ENCODE peak calls at places on chromosome 2, in seven cellular contexts. M is neuronal stem cell, Q is IMR-90, U is H9, W is mesendoderm, O is H1, S is trophoblast cell. C is an unnamed sample.

GRCh38 chr2:47664817-47665216 is 118.1 kb upstream of the MSH6 start:
- DNase-seq in U (peak; percentile 57), W (peak; percentile 50), O (peak; percentile 58), M (no peak), Q (no peak), S (peak; percentile 45), C (no peak)

GRCh38 chr2:180449171-180449570 is 442.1 kb upstream of the CWC22 start:
- DNase-seq in O (no peak), W (no peak), S (no peak), M (no peak), U (no peak), Q (no peak), C (no peak)

GRCh38 chr2:164655750-164656149 is 34.5 kb upstream of the GRB14 start:
- DNase-seq in W (peak; percentile 14), M (no peak), U (no peak), Q (no peak), O (no peak), S (no peak), C (no peak)

GRCh38 chr2:226213717-226214116 is 585.9 kb downstream of the IRS1 start:
- DNase-seq in S (no peak), M (no peak), Q (peak; percentile 88), W (peak; percentile 36), U (no peak), O (no peak), C (peak; percentile 65)

GRCh38 chr2:129404000-129404700 is 575.3 kb upstream of the RAB6C start:
- DNase-seq in U (no peak), M (no peak), S (no peak), W (no peak), O (no peak), Q (no peak), C (no peak)

GRCh38 chr2:100460904-100461303 is 9.4 kb upstream of the NMS start:
- DNase-seq in Q (no peak), S (no peak), M (no peak), U (no peak), O (no peak), W (no peak), C (no peak)

GRCh38 chr2:226802573-226802972 is 3.0 kb upstream of the IRS1 start:
- DNase-seq in M (no peak), U (no peak), S (peak; percentile 44), Q (peak; percentile 92), W (peak; percentile 67), O (no peak), C (peak; percentile 90)

GRCh38 chr2:70807102-70807827 is 13.1 kb downstream of the CLEC4F start:
- DNase-seq in M (no peak), U (no peak), S (no peak), O (no peak), Q (no peak), W (no peak), C (no peak)

GRCh38 chr2:139609109-139609508 is 828.9 kb upstream of the NXPH2 start:
- DNase-seq in U (no peak), S (no peak), M (no peak), W (no peak), O (no peak), Q (no peak), C (no peak)

GRCh38 chr2:42913280-42913878 is 121.0 kb upstream of the HAAO start:
- DNase-seq in Q (peak; percentile 35), W (no peak), M (no peak), S (no peak), U (no peak), O (no peak), C (no peak)

GRCh38 chr2:109141727-109142283 is 12.8 kb downstream of the SH3RF3 start:
- DNase-seq in S (no peak), O (no peak), U (no peak), W (no peak), Q (no peak), M (no peak), C (no peak)

GRCh38 chr2:109144271-109144670 is 15.3 kb downstream of the SH3RF3 start:
- DNase-seq in S (no peak), Q (no peak), W (no peak), U (no peak), O (no peak), M (no peak), C (no peak)

GRCh38 chr2:109142416-109143210 is 13.6 kb downstream of the SH3RF3 start:
- DNase-seq in M (no peak), W (no peak), S (no peak), Q (no peak), O (no peak), U (no peak), C (no peak)

GRCh38 chr2:109144721-109145120 is 15.7 kb downstream of the SH3RF3 start:
- DNase-seq in S (no peak), W (no peak), M (no peak), Q (no peak), O (no peak), U (no peak), C (no peak)

GRCh38 chr2:109143214-109144187 is 14.5 kb downstream of the SH3RF3 start:
- DNase-seq in Q (peak; percentile 47), S (no peak), U (no peak), W (no peak), O (no peak), M (no peak), C (no peak)
- H3K4ac ChIP-seq in Q (no peak overlapping the region), S (no peak overlapping the region), U (no peak overlapping the region), W (no peak overlapping the region), O (no peak overlapping the region), M (no peak overlapping the region), C (no peak overlapping the region)

GRCh38 chr2:196165016-196165415 is 6.4 kb downstream of the STK17B start:
- DNase-seq in Q (no peak), U (no peak), M (no peak), O (no peak), S (no peak), W (no peak), C (no peak)

GRCh38 chr2:196160966-196161365 is 10.4 kb downstream of the STK17B start:
- DNase-seq in U (no peak), M (no peak), Q (no peak), O (no peak), S (no peak), W (no peak), C (no peak)

GRCh38 chr2:196160101-196160500 is 11.3 kb downstream of the STK17B start:
- DNase-seq in O (no peak), W (peak; percentile 85), M (no peak), S (peak; percentile 60), U (peak; percentile 36), Q (peak; percentile 92), C (peak; percentile 88)

GRCh38 chr2:196163285-196163684 is 8.1 kb downstream of the STK17B start:
- DNase-seq in M (no peak), S (no peak), W (no peak), Q (no peak), U (no peak), O (no peak), C (no peak)

DNA sequence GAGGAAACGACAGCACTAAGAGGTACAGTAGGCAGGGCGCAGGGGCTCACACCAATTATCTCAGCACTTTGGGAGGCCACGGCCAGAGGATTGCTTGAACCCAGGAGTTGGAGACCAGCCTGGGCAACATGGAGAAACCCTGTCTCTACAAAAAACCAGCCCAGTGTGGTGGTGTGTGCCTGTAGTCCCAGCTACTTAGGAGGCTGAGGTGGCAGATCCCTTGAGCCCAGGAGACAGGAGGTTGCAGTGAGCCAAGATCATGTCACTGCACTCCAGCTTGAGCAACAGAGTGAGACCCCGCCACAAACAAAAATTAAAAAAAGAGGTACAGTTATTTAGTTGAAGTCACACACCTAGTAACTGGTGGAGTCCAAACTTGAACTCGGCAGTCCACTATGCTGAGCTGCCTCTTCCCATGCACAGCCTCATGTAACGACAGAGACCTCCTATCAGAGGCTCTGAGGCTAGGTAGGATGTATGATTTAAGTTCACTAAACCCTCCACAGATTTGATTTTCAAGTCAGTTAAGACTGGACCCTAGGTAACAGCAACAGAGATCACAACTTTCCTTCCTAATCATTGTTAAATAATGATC is 8.7 kb downstream of the STK17B start:
- DNase-seq in M (no peak), U (no peak), Q (no peak), S (no peak), O (no peak), W (no peak), C (no peak)
- H4K8ac ChIP-seq in M (no peak overlapping the region), U (no peak overlapping the region), Q (peak overlapping the region; percentile 9), S (no peak overlapping the region), O (no peak overlapping the region), W (no peak overlapping the region), C (no peak overlapping the region)

GRCh38 chr2:133856678-133857077 is 288.4 kb upstream of the NCKAP5 start:
- DNase-seq in O (no peak), U (no peak), M (no peak), S (no peak), Q (no peak), W (no peak), C (no peak)
- H3K4ac ChIP-seq in O (no peak overlapping the region), U (no peak overlapping the region), M (no peak overlapping the region), S (no peak overlapping the region), Q (no peak overlapping the region), W (no peak overlapping the region), C (no peak overlapping the region)

DNA sequence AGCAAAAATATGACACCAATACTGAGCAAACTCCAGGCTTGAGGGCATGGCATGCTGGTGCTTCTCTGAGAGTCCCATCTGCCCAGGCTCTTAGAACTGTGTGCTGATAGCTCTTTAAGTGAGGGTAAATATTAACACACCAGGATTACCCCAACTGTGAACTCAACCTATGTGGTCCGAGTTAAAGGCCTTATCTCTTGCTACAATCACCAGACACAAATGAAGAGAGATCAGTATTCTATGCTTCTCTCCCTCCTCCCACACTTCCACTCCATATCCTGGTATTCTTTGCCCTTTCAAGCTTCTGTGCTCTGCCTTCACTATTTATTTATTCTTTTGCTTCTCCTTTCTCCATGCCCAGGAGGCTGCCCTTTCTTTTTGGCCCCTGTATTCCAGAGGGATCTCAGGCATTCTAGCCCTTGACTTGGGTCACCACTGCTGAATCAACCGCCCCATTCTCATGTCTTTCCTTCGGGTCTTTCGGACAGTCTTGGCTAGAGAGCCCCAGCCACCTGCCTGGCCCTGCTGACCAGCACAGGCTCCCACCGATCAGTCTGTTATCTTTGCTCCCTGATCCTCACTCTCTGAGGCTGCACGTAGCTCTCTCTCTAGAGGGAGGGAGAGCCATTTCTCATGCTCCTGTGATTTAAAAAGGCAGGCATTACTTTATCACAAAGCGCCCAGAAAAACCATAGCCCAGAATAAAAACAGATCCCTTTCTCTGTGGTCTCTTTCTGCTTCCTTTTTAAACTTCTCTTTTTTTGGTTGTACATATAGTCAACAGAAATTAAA is 17.2 kb upstream of the HK2 start:
- DNase-seq in W (peak; percentile 82), U (no peak), Q (no peak), S (no peak), M (no peak), O (peak; percentile 26), C (no peak)
- H4K8ac ChIP-seq in W (no peak overlapping the region), U (no peak overlapping the region), Q (no peak overlapping the region), S (no peak overlapping the region), M (no peak overlapping the region), O (no peak overlapping the region), C (no peak overlapping the region)

GRCh38 chr2:218395826-218396687 is 3.6 kb upstream of the CTDSP1 start:
- DNase-seq in U (peak; percentile 93), M (peak; percentile 95), S (peak; percentile 88), O (peak; percentile 96), Q (peak; percentile 97), W (peak; percentile 97), C (peak; percentile 98)

GRCh38 chr2:218393750-218394290 is 5.8 kb upstream of the CTDSP1 start:
- DNase-seq in O (no peak), U (peak; percentile 40), S (no peak), W (peak; percentile 57), M (no peak), Q (no peak), C (no peak)

GRCh38 chr2:218394298-218395089 is 5.2 kb upstream of the CTDSP1 start:
- DNase-seq in M (no peak), S (no peak), W (no peak), Q (no peak), U (no peak), O (no peak), C (no peak)

GRCh38 chr2:218395456-218395825 is 4.2 kb upstream of the CTDSP1 start:
- DNase-seq in O (no peak), U (no peak), S (no peak), M (no peak), W (no peak), Q (no peak), C (no peak)

GRCh38 chr2:218395090-218395444 is 4.6 kb upstream of the CTDSP1 start:
- DNase-seq in Q (no peak), O (no peak), S (no peak), W (no peak), M (no peak), U (no peak), C (no peak)
- H3K4ac ChIP-seq in Q (no peak overlapping the region), O (no peak overlapping the region), S (no peak overlapping the region), W (no peak overlapping the region), M (no peak overlapping the region), U (no peak overlapping the region), C (no peak overlapping the region)

C was measured in mesenchymal stem cell.